ENCODE peak calls at places on chromosomes 11 and 22, in nine cellular contexts. Y is body of pancreas, J is IMR-90, M is lower lobe of right lung, B is sigmoid colon, R is NB4, O is AG04449, H is heart left ventricle, X is ovary. Q is an unnamed sample.

GRCh38 chr11:93498099-93499040 is 44.8 kb downstream of the SMCO4 start:
- DNase-seq in B (no peak), H (no peak), M (no peak), J (peak), Y (no peak), O (no peak), R (no peak), X (no peak), Q (peak)

GRCh38 chr11:4569075-4569474 is 12.5 kb upstream of the OR52I2 start:
- DNase-seq in O (no peak), B (no peak), R (no peak), X (no peak), H (no peak), M (no peak), Y (no peak), J (no peak), Q (no peak)

GRCh38 chr11:96050435-96051182 is 126.7 kb upstream of the MTMR2 start:
- DNase-seq in O (no peak), Y (no peak), H (no peak), B (no peak), J (peak), R (no peak), M (no peak), X (no peak), Q (peak)

GRCh38 chr11:898160-898517 is 12.5 kb downstream of the CHID1 start:
- DNase-seq in H (no peak), R (peak), M (no peak), O (no peak), J (peak), B (no peak), X (no peak), Y (no peak), Q (no peak)

GRCh38 chr22:27973851-27974250 is 54.8 kb upstream of the PITPNB start:
- DNase-seq in R (no peak), B (no peak), H (no peak), X (no peak), M (no peak), Y (no peak), O (no peak), J (no peak), Q (no peak)

GRCh38 chr11:78310500-78310909 is 107.1 kb downstream of the GAB2 start:
- DNase-seq in H (peak), X (peak), R (no peak), O (no peak), M (no peak), Y (peak), B (peak), J (peak), Q (peak)

GRCh38 chr11:100676901-100677300 is 10.2 kb upstream of the ARHGAP42 start:
- DNase-seq in H (no peak), O (no peak), R (no peak), J (peak), Y (no peak), X (no peak), M (no peak), B (no peak), Q (no peak)

GRCh38 chr22:25120761-25121212 is 78.9 kb upstream of the CRYBB3 start:
- DNase-seq in B (no peak), X (no peak), J (no peak), R (no peak), H (no peak), M (peak), O (no peak), Y (peak), Q (no peak)

GRCh38 chr11:10639350-10639749 is 54.2 kb downstream of the IRAG1 start:
- DNase-seq in Y (no peak), O (no peak), H (no peak), J (no peak), M (no peak), X (no peak), B (no peak), R (peak), Q (no peak)

GRCh38 chr11:63667993-63668392 is 3.2 kb downstream of the ATL3 start:
- DNase-seq in R (no peak), B (no peak), H (no peak), Y (no peak), X (no peak), J (peak), O (peak), M (no peak), Q (peak)

GRCh38 chr11:87300640-87301381 is 263.1 kb downstream of the TMEM135 start:
- DNase-seq in B (no peak), X (no peak), O (no peak), J (peak), M (no peak), Y (no peak), R (no peak), H (no peak), Q (no peak)

GRCh38 chr11:47136327-47136726 is 40.4 kb downstream of the ARFGAP2 start:
- DNase-seq in M (no peak), X (no peak), J (no peak), O (no peak), B (peak), Y (no peak), H (no peak), R (no peak), Q (peak)

GRCh38 chr11:92322225-92322624 is 97.6 kb downstream of the FAT3 start:
- DNase-seq in X (no peak), R (no peak), B (no peak), J (peak), H (no peak), M (no peak), Y (no peak), O (no peak), Q (peak)

GRCh38 chr11:33445761-33446161 is 188.6 kb downstream of the HIPK3 start:
- DNase-seq in O (peak), M (no peak), H (no peak), X (no peak), R (no peak), B (no peak), J (peak), Y (no peak), Q (peak)

GRCh38 chr11:120181446-120181992 is 29.3 kb upstream of the OAF start:
- DNase-seq in Y (no peak), J (no peak), B (no peak), H (peak), R (no peak), O (no peak), M (no peak), X (no peak), Q (no peak)

GRCh38 chr22:24893341-24894070 is 53.0 kb downstream of the LHFPL7 start:
- DNase-seq in H (no peak), Y (peak), J (no peak), R (no peak), B (no peak), O (no peak), X (no peak), M (peak), Q (no peak)

GRCh38 chr11:67617243-67617953 is 10.7 kb downstream of the NDUFV1 start:
- DNase-seq in J (no peak), H (no peak), X (no peak), O (no peak), R (no peak), B (no peak), Y (no peak), M (no peak), Q (no peak)

GRCh38 chr11:126607374-126607773 is 251.9 kb downstream of the ST3GAL4 start:
- DNase-seq in H (no peak), J (peak), X (no peak), O (peak), M (no peak), Y (peak), B (no peak), R (peak), Q (peak)

GRCh38 chr11:119663279-119663678 is 65.7 kb downstream of the NECTIN1 start:
- DNase-seq in J (no peak), H (no peak), Y (no peak), B (no peak), O (no peak), X (no peak), M (no peak), R (no peak), Q (no peak)

GRCh38 chr22:35334010-35334409 is 34.3 kb downstream of the TOM1 start:
- DNase-seq in B (no peak), O (no peak), H (no peak), Y (no peak), R (peak), M (no peak), J (no peak), X (no peak), Q (no peak)

GRCh38 chr11:109426442-109426841 is 4.5 kb downstream of the C11orf87 start:
- DNase-seq in M (no peak), H (no peak), R (peak), O (no peak), B (no peak), Y (no peak), X (no peak), J (no peak), Q (no peak)

GRCh38 chr11:8806974-8807373 is 104.0 kb upstream of the AKIP1 start:
- DNase-seq in H (no peak), X (no peak), M (no peak), O (no peak), R (no peak), J (no peak), Y (no peak), B (peak), Q (no peak)

GRCh38 chr11:9643751-9644150 is 20.1 kb upstream of the SWAP70 start:
- DNase-seq in O (no peak), X (no peak), J (no peak), M (no peak), H (no peak), R (peak), B (no peak), Y (no peak), Q (no peak)

GRCh38 chr11:11409224-11409623 is 56.2 kb upstream of the CSNK2A3 start:
- DNase-seq in M (no peak), R (no peak), O (no peak), Y (no peak), J (no peak), X (no peak), H (no peak), B (no peak), Q (no peak)

GRCh38 chr11:19832166-19832750 is 119.6 kb downstream of the NAV2 start:
- DNase-seq in H (no peak), Y (no peak), X (no peak), B (no peak), M (no peak), O (no peak), R (no peak), J (no peak), Q (no peak)

GRCh38 chr11:119605137-119605675 is 123.8 kb downstream of the NECTIN1 start:
- DNase-seq in M (no peak), B (no peak), J (no peak), H (no peak), Y (no peak), O (no peak), X (no peak), R (no peak), Q (no peak)

GRCh38 chr22:25069758-25070461 is 117.4 kb downstream of the KIAA1671 start:
- DNase-seq in R (no peak), J (no peak), B (no peak), M (no peak), H (no peak), O (no peak), X (peak), Y (no peak), Q (no peak)

GRCh38 chr11:13098067-13098466 is 89.0 kb downstream of the RASSF10 start:
- DNase-seq in Y (no peak), J (no peak), B (no peak), M (no peak), R (no peak), X (no peak), H (no peak), O (no peak), Q (no peak)

GRCh38 chr11:46555269-46556054 is 38.4 kb downstream of the AMBRA1 start:
- DNase-seq in Y (no peak), R (peak), O (no peak), X (no peak), M (no peak), H (no peak), B (no peak), J (no peak), Q (peak)

GRCh38 chr22:42655693-42656092 is 6.5 kb upstream of the CYB5R3 start:
- DNase-seq in J (no peak), M (no peak), X (no peak), B (no peak), R (no peak), Y (no peak), H (no peak), O (no peak), Q (no peak)

GRCh38 chr22:49693416-49693815 is 134.3 kb downstream of the BRD1 start:
- DNase-seq in B (no peak), J (no peak), M (no peak), X (no peak), Y (no peak), H (no peak), R (no peak), O (no peak), Q (no peak)

GRCh38 chr11:88281317-88281712 is 56.2 kb downstream of the CTSC start:
- DNase-seq in M (no peak), J (no peak), B (no peak), H (no peak), O (no peak), R (peak), Y (no peak), X (no peak), Q (no peak)

GRCh38 chr11:67113231-67113721 is 5.8 kb upstream of the KDM2A start:
- DNase-seq in Y (no peak), B (peak), M (no peak), J (no peak), H (no peak), X (no peak), O (no peak), R (peak), Q (no peak)

GRCh38 chr11:43735931-43736330 is 55.4 kb downstream of the HSD17B12 start:
- DNase-seq in Y (no peak), R (peak), X (no peak), M (no peak), B (no peak), O (peak), H (no peak), J (peak), Q (peak)

GRCh38 chr11:43738600-43739409 is 58.3 kb downstream of the HSD17B12 start:
- DNase-seq in B (no peak), R (peak), H (no peak), M (no peak), J (peak), Y (peak), O (peak), X (no peak), Q (peak)

GRCh38 chr11:43736502-43737193 is 56.1 kb downstream of the HSD17B12 start:
- DNase-seq in J (peak), B (no peak), R (peak), O (peak), Y (no peak), X (no peak), M (no peak), H (no peak), Q (peak)

GRCh38 chr11:43735115-43735514 is 54.6 kb downstream of the HSD17B12 start:
- DNase-seq in M (no peak), H (no peak), Y (no peak), X (no peak), R (no peak), O (no peak), J (no peak), B (no peak), Q (no peak)

GRCh38 chr11:43737194-43737575 is 56.6 kb downstream of the HSD17B12 start:
- DNase-seq in R (no peak), Y (no peak), X (no peak), O (no peak), J (no peak), B (no peak), H (no peak), M (no peak), Q (no peak)
- H3K4me3 ChIP-seq in R (no peak), Y (no peak), X (no peak), O (no peak), J (no peak), B (no peak), H (peak), M (no peak), Q (no peak)

GRCh38 chr11:2147391-2147790 is 8.2 kb upstream of the IGF2 start:
- DNase-seq in O (no peak), M (no peak), Y (no peak), R (no peak), B (no peak), J (no peak), H (no peak), X (no peak), Q (no peak)

GRCh38 chr11:2148253-2149000 is 9.2 kb upstream of the IGF2 start:
- DNase-seq in J (no peak), X (no peak), H (no peak), B (no peak), R (no peak), O (no peak), M (no peak), Y (no peak), Q (no peak)

GRCh38 chr11:2149471-2150205 is 10.4 kb upstream of the IGF2 start:
- DNase-seq in R (no peak), H (no peak), Y (no peak), M (no peak), B (no peak), O (no peak), J (no peak), X (no peak), Q (no peak)

GRCh38 chr11:2151500-2152257 is 9.3 kb downstream of the INS start:
- DNase-seq in J (peak), H (no peak), X (peak), O (no peak), M (peak), R (peak), Y (peak), B (peak), Q (peak)

GRCh38 chr11:2150206-2150847 is 10.7 kb downstream of the INS start:
- DNase-seq in O (no peak), H (no peak), J (peak), B (no peak), X (no peak), Y (no peak), M (no peak), R (peak), Q (peak)
- TF ChIP-seq CTCF in O (peak), H (peak), J (peak), B (no peak), X (peak), Y (no peak), M (peak), R (peak), Q (peak)

DNA sequence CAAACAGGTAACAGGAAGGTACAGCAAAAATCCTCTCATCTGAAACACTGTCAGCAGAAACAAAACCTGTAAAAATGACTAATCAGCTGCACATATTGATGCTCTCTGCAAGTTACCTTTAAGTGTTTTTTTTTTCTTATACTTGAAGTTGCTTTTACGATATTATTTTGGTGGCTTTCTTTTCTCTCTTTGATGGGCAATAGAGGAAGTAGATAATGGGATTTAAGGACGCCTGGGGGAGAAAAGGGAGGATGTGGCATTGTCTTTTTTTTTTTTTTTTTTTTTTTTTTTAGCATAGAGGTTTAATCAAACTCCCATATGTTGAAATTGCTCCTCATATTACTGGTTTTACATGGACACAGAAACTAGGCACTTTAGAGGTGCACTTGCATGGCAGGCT is 11.4 kb upstream of the ADSL start:
- DNase-seq in Y (no peak), X (no peak), B (no peak), J (no peak), R (peak), O (no peak), M (no peak), H (no peak), Q (no peak)
- H3K4me3 ChIP-seq in Y (no peak), X (no peak), B (no peak), J (no peak), R (no peak), O (no peak), M (no peak), H (no peak), Q (no peak)

GRCh38 chr11:31805037-31805628 is 6.0 kb downstream of the PAX6 start:
- DNase-seq in H (no peak), M (no peak), B (no peak), X (no peak), O (no peak), Y (no peak), R (no peak), J (no peak), Q (no peak)
- TF ChIP-seq CTCF in H (no peak), M (no peak), B (no peak), X (no peak), O (no peak), Y (no peak), R (no peak), J (no peak), Q (no peak)

GRCh38 chr11:117230286-117230961 is 1.4 kb downstream of the PCSK7 start:
- DNase-seq in Y (no peak), O (no peak), X (no peak), H (no peak), B (peak), R (peak), M (no peak), J (peak), Q (no peak)
- H3K4me3 ChIP-seq in Y (no peak), O (peak), X (no peak), H (no peak), B (peak), R (peak), M (peak), J (no peak), Q (peak)

DNA sequence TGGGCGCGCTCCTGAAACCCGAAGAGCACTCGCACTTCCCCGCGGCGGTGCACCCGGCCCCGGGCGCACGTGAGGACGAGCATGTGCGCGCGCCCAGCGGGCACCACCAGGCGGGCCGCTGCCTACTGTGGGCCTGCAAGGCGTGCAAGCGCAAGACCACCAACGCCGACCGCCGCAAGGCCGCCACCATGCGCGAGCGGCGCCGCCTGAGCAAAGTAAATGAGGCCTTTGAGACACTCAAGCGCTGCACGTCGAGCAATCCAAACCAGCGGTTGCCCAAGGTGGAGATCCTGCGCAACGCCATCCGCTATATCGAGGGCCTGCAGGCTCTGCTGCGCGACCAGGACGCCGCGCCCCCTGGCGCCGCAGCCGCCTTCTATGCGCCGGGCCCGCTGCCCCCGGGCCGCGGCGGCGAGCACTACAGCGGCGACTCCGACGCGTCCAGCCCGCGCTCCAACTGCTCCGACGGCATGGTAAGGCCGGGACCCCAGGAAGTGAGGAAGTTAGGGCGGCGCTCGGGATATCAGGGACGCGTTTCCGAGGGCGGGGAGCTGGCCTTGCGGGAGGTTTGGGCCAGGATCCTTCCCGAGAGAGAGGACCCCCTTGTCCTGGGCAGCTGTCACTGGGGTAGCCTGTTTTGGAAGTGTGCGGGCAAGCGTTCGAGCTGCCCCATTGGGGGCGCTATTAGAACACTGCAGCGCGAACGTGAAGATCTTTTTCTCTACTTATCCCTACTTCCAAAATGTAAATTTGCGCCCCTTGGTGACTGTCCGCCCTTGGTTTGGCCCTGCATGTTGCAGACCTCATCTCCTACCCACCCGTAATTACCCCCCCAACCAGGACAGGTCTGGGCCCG is 797 bp downstream of the MYOD1 start:
- DNase-seq in J (no peak), Y (no peak), H (no peak), R (no peak), O (no peak), M (no peak), X (no peak), B (no peak), Q (no peak)
- TF ChIP-seq CTCF in J (peak), Y (no peak), H (peak), R (no peak), O (no peak), M (no peak), X (no peak), B (no peak), Q (peak)

GRCh38 chr22:17634696-17635095 is 3.9 kb upstream of the BCL2L13 start:
- DNase-seq in H (no peak), J (no peak), Y (no peak), R (no peak), B (no peak), M (no peak), O (no peak), X (no peak), Q (no peak)

GRCh38 chr22:17638432-17639237 is at the start of gene BCL2L13:
- DNase-seq in B (peak), Y (peak), H (peak), O (no peak), R (peak), X (peak), M (peak), J (peak), Q (peak)

GRCh38 chr22:17633998-17634323 is 4.6 kb upstream of the BCL2L13 start:
- DNase-seq in O (no peak), Y (no peak), X (no peak), H (no peak), J (no peak), M (no peak), B (no peak), R (no peak), Q (no peak)

GRCh38 chr22:17638182-17638431 is 450 bp upstream of the BCL2L13 start:
- DNase-seq in R (no peak), B (no peak), J (no peak), O (no peak), H (no peak), X (no peak), M (no peak), Y (no peak), Q (peak)

GRCh38 chr22:17637490-17638181 is 921 bp upstream of the BCL2L13 start:
- DNase-seq in H (no peak), X (no peak), J (no peak), M (no peak), B (no peak), R (no peak), O (no peak), Y (no peak), Q (no peak)
- H3K4me3 ChIP-seq in H (peak), X (peak), J (peak), M (peak), B (peak), R (peak), O (peak), Y (peak), Q (peak)

Q was measured in AG10803.